ENCODE peak calls at places on chromosome 13, in nine cellular contexts. M, L, E, N, C, O, B, Z and A are unnamed samples.

GRCh38 chr13:66410314-66410713 is 819.8 kb downstream of the PCDH9 start:
- DNase-seq in M (no peak), O (no peak), N (no peak), E (no peak), B (no peak), Z (no peak), C (no peak), L (no peak), A (no peak)

GRCh38 chr13:113532156-113532806 is 41.8 kb upstream of the DCUN1D2 start:
- DNase-seq in M (no peak), C (peak; percentile 72), Z (no peak), E (no peak), N (peak; percentile 42), O (peak; percentile 44), B (no peak), L (peak; percentile 18), A (peak; percentile 45)

GRCh38 chr13:39684531-39685137 is 29.2 kb downstream of the COG6 start:
- DNase-seq in L (no peak), C (peak; percentile 83), B (no peak), E (no peak), O (no peak), Z (no peak), N (no peak), M (no peak), A (peak; percentile 51)

GRCh38 chr13:86000546-86000945 is 201.3 kb upstream of the SLITRK6 start:
- DNase-seq in E (no peak), L (no peak), Z (no peak), M (no peak), O (no peak), N (no peak), C (no peak), B (no peak), A (no peak)

GRCh38 chr13:99198630-99199029 is 2.0 kb upstream of the UBAC2 start:
- DNase-seq in M (no peak), B (no peak), L (no peak), N (no peak), Z (no peak), O (no peak), E (no peak), C (no peak), A (no peak)

GRCh38 chr13:67106502-67107057 is 123.6 kb downstream of the PCDH9 start:
- DNase-seq in E (no peak), C (no peak), B (no peak), O (no peak), L (no peak), N (peak; percentile 59), Z (no peak), M (no peak), A (no peak)

GRCh38 chr13:102903659-102904407 is 58.0 kb downstream of the ERCC5 start:
- DNase-seq in Z (no peak), M (no peak), C (peak; percentile 42), O (no peak), L (no peak), B (no peak), N (no peak), E (no peak), A (peak; percentile 23)

GRCh38 chr13:91955546-91956355 is 557.3 kb downstream of the GPC5 start:
- DNase-seq in O (no peak), C (no peak), L (no peak), N (no peak), Z (no peak), B (no peak), E (no peak), M (no peak), A (no peak)